ENCODE peak calls at places on chromosome 22, in seven cellular contexts. P is heart right ventricle; R is HFF-Myc; N is H7; F is psoas muscle; Y is CD4-positive, CD25-positive, alpha-beta regulatory T cell; U is fibroblast of villous mesenchyme. W is an unnamed sample.
A peak's percentile ranks its signal among the peaks of the same experiment; 100 is the strongest.

GRCh38 chr22:41217553-41218157 is 12.5 kb downstream of the L3MBTL2 start:
- DNase-seq in Y (no peak), N (peak; percentile 80), F (peak; percentile 81), P (peak; percentile 69), R (no peak), U (peak; percentile 93), W (no peak)

GRCh38 chr22:29172216-29172615 is 33.5 kb upstream of the EMID1 start:
- DNase-seq in F (no peak), N (peak; percentile 23), P (no peak), U (no peak), Y (no peak), R (no peak), W (no peak)

GRCh38 chr22:25053153-25053805 is 100.8 kb downstream of the KIAA1671 start:
- DNase-seq in R (no peak), Y (no peak), U (peak; percentile 42), P (no peak), N (no peak), F (no peak), W (peak; percentile 35)

GRCh38 chr22:48405741-48406140 is 1421.9 kb downstream of the BRD1 start:
- DNase-seq in R (no peak), U (no peak), Y (no peak), P (no peak), F (no peak), N (no peak), W (no peak)

GRCh38 chr22:41826001-41826400 is 6.9 kb upstream of the SREBF2 start:
- DNase-seq in U (no peak), F (no peak), Y (no peak), N (no peak), R (no peak), P (no peak), W (no peak)

GRCh38 chr22:28864878-28865596 is 18.3 kb upstream of the ZNRF3 start:
- DNase-seq in U (no peak), F (no peak), Y (no peak), R (no peak), P (no peak), N (no peak), W (no peak)

GRCh38 chr22:42169055-42169469 is 38.5 kb upstream of the CYP2D6 start:
- DNase-seq in F (peak; percentile 80), Y (peak; percentile 70), R (peak; percentile 36), P (peak; percentile 55), N (peak; percentile 96), U (peak; percentile 76), W (no peak)

GRCh38 chr22:36303115-36303467 is 50.2 kb downstream of the APOL1 start:
- DNase-seq in F (no peak), R (no peak), N (no peak), Y (no peak), U (no peak), P (no peak), W (no peak)

GRCh38 chr22:41517172-41518047 is 26.9 kb downstream of the POLR3H start:
- DNase-seq in P (peak; percentile 61), Y (peak; percentile 13), U (peak; percentile 61), R (no peak), N (peak; percentile 93), F (peak; percentile 85), W (peak; percentile 12)

GRCh38 chr22:28605362-28605761 is 74.3 kb downstream of the TTC28 start:
- DNase-seq in U (no peak), Y (no peak), P (no peak), N (no peak), F (no peak), R (no peak), W (no peak)

GRCh38 chr22:30471616-30472318 is at the start of gene SEC14L3:
- DNase-seq in N (no peak), U (no peak), P (no peak), R (no peak), Y (no peak), F (no peak), W (no peak)

GRCh38 chr22:23285734-23286133 is 105.4 kb downstream of the BCR start:
- DNase-seq in F (no peak), U (peak; percentile 18), N (no peak), Y (no peak), R (no peak), P (no peak), W (no peak)

GRCh38 chr22:33090836-33091235 is 32.7 kb upstream of the SYN3 start:
- DNase-seq in U (no peak), P (no peak), Y (no peak), N (no peak), F (no peak), R (no peak), W (no peak)

GRCh38 chr22:48104102-48104738 is 1341.8 kb downstream of the TBC1D22A start:
- DNase-seq in F (no peak), U (no peak), Y (no peak), N (no peak), P (no peak), R (no peak), W (no peak)

GRCh38 chr22:40046126-40046525 is 51.4 kb downstream of the FAM83F start:
- DNase-seq in P (no peak), F (no peak), N (no peak), R (no peak), U (no peak), Y (no peak), W (no peak)

GRCh38 chr22:38750104-38750503 is 5.7 kb downstream of the SUN2 start:
- DNase-seq in P (no peak), Y (no peak), N (no peak), F (no peak), R (no peak), U (no peak), W (no peak)

GRCh38 chr22:25153961-25154685 is 45.5 kb upstream of the CRYBB3 start:
- DNase-seq in F (peak; percentile 73), N (peak; percentile 67), U (peak; percentile 56), P (peak; percentile 41), R (no peak), Y (no peak), W (peak; percentile 16)

GRCh38 chr22:24768537-24769374 is 5.8 kb downstream of the PIWIL3 start:
- DNase-seq in Y (no peak), N (peak; percentile 68), R (peak; percentile 26), U (peak; percentile 74), P (no peak), F (no peak), W (no peak)

GRCh38 chr22:50486561-50487289 is at the start of gene MIOX:
- DNase-seq in Y (no peak), R (no peak), F (no peak), U (no peak), N (no peak), P (no peak), W (no peak)
- H3K4me3 ChIP-seq in Y (no peak within 1 kb of the TSS), R (no peak within 1 kb of the TSS), F (no peak within 1 kb of the TSS), U (no peak within 1 kb of the TSS), N (no peak within 1 kb of the TSS), P (no peak within 1 kb of the TSS), W (no peak within 1 kb of the TSS)

GRCh38 chr22:20428496-20429253 is 8.9 kb downstream of the SCARF2 start:
- DNase-seq in P (no peak), N (no peak), F (peak; percentile 10), R (no peak), Y (no peak), U (no peak), W (no peak)

GRCh38 chr22:20427945-20428417 is 9.6 kb downstream of the SCARF2 start:
- DNase-seq in Y (no peak), N (no peak), P (no peak), U (no peak), R (no peak), F (no peak), W (no peak)

GRCh38 chr22:20430641-20431519 is 6.7 kb downstream of the SCARF2 start:
- DNase-seq in N (peak; percentile 93), P (peak; percentile 44), U (peak; percentile 25), R (no peak), F (peak; percentile 78), Y (peak; percentile 45), W (no peak)

GRCh38 chr22:20430101-20430640 is 7.5 kb downstream of the SCARF2 start:
- DNase-seq in Y (no peak), P (no peak), F (peak; percentile 55), U (no peak), R (no peak), N (peak; percentile 80), W (no peak)

DNA sequence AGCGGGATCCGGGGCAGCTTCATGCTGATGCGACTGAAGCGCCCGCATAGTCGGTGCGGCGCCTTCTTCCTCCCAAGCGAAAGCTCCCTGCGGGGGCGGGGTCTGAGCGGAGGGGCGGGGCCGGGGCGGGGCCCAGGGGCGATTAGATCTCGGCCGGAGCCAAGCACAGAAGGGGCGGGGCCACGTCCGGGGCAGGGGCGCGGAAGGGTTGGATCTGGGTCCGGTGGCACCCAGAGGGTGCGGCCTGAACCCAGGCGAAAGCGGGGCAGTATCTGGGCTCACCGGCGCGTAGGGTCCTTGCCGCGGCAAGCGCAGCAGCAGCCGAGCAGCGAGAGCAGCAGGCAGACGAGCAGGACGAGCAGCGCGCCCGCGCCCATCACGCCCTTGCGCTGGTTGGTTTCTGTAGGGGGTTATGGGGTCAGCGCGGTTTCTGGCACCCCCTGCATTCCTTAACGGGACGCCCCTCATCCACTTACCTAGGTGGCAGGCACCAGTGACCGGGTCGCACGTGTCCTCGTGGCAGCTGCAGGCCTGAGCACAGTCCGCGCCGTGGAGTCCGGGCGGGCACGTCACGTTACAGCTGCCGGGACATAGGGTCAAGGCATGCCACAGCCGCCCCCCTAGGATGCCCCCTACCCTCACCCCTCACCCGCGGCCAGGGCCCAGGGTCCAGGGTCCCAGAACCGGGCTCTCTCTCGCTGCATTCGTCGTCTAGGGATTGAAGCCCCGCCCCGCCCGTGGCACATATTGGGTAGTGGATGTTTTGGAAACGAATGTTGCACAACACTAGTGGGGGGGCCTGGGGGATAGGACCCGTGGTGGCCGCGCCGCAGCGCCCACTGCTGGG is 8.1 kb downstream of the SCARF2 start:
- DNase-seq in P (peak; percentile 66), F (peak; percentile 64), R (no peak), Y (peak; percentile 79), U (no peak), N (peak; percentile 99), W (no peak)
- H3K4me3 ChIP-seq in P (peak overlapping the region; percentile 24), F (peak overlapping the region; percentile 38), R (no peak overlapping the region), Y (peak overlapping the region; percentile 67), U (no peak overlapping the region), N (peak overlapping the region; percentile 13), W (peak overlapping the region; percentile 27)

GRCh38 chr22:20979940-20980453 is 2.1 kb upstream of the LZTR1 start:
- DNase-seq in P (no peak), U (no peak), F (no peak), R (no peak), Y (no peak), N (no peak), W (no peak)
- H3K4me3 ChIP-seq in P (no peak overlapping the region), U (peak overlapping the region; percentile 18), F (peak overlapping the region; percentile 48), R (no peak overlapping the region), Y (no peak overlapping the region), N (peak overlapping the region; percentile 50), W (peak overlapping the region; percentile 12)

GRCh38 chr22:49958462-49958921 is 2.1 kb upstream of the PIM3 start:
- DNase-seq in F (peak; percentile 44), Y (no peak), P (peak; percentile 8), R (no peak), U (no peak), N (no peak), W (no peak)

GRCh38 chr22:49960159-49960966 is at the start of gene PIM3:
- DNase-seq in U (peak; percentile 95), R (peak; percentile 75), N (peak; percentile 99), Y (peak; percentile 89), P (peak; percentile 94), F (peak; percentile 97), W (peak; percentile 58)

GRCh38 chr22:49958961-49959781 is 1.4 kb upstream of the PIM3 start:
- DNase-seq in U (no peak), Y (no peak), P (peak; percentile 26), R (no peak), N (no peak), F (no peak), W (no peak)

GRCh38 chr22:49960967-49961600 is 512 bp downstream of the PIM3 start:
- DNase-seq in F (peak; percentile 76), P (peak; percentile 62), R (no peak), Y (no peak), U (peak; percentile 53), N (peak; percentile 87), W (no peak)

GRCh38 chr22:49959782-49960158 is 802 bp upstream of the PIM3 start:
- DNase-seq in Y (no peak), U (no peak), F (peak; percentile 84), N (no peak), R (no peak), P (peak; percentile 59), W (no peak)
- H3K4me3 ChIP-seq in Y (peak overlapping the region; percentile 26), U (peak overlapping the region; percentile 57), F (peak overlapping the region; percentile 86), N (peak overlapping the region; percentile 91), R (peak overlapping the region; percentile 82), P (peak overlapping the region; percentile 95), W (peak overlapping the region; percentile 80)

W was measured in kidney epithelial cell.